ENCODE peak calls at places on chromosomes 4 and X, in ten cellular contexts. P, D, V, E, Y, F, O, J, W and I are unnamed samples.

GRCh38 chr4:39526283-39526682 is 956 bp downstream of the UGDH start:
- DNase-seq in P (peak), D (no peak), V (no peak), E (no peak), Y (no peak), F (peak), O (no peak), J (no peak), W (no peak), I (no peak)

GRCh38 chr4:96486563-96486962 is 646.7 kb downstream of the PDHA2 start:
- DNase-seq in P (no peak), D (no peak), V (no peak), E (no peak), Y (no peak), F (no peak), O (no peak), J (no peak), W (no peak), I (no peak)

GRCh38 chrX:139734996-139735395 is 27.0 kb upstream of the MCF2 start:
- DNase-seq in P (no peak), D (no peak), V (no peak), E (no peak), Y (peak), F (no peak), O (no peak), J (no peak), W (no peak), I (no peak)

GRCh38 chrX:16516473-16516872 is 133.5 kb upstream of the S100G start:
- DNase-seq in P (no peak), D (no peak), V (no peak), E (no peak), Y (no peak), F (no peak), O (no peak), J (no peak), W (no peak), I (no peak)

GRCh38 chr4:114495471-114495928 is 103.1 kb upstream of the UGT8 start:
- DNase-seq in P (no peak), D (no peak), V (peak), E (no peak), Y (no peak), F (no peak), O (no peak), J (no peak), W (no peak), I (no peak)

GRCh38 chr4:24849662-24850280 is 54.4 kb downstream of the SOD3 start:
- DNase-seq in P (no peak), D (no peak), V (no peak), E (no peak), Y (no peak), F (no peak), O (no peak), J (no peak), W (no peak), I (no peak)

GRCh38 chr4:3010998-3011397 is 47.6 kb downstream of the GRK4 start:
- DNase-seq in P (no peak), D (peak), V (no peak), E (no peak), Y (peak), F (no peak), O (no peak), J (no peak), W (no peak), I (no peak)

GRCh38 chr4:20022471-20022870 is 229.2 kb upstream of the SLIT2 start:
- DNase-seq in P (no peak), D (no peak), V (no peak), E (no peak), Y (no peak), F (no peak), O (no peak), J (no peak), W (no peak), I (no peak)

GRCh38 chr4:124887738-124888137 is 175.2 kb upstream of the ANKRD50 start:
- DNase-seq in P (no peak), D (no peak), V (no peak), E (no peak), Y (no peak), F (no peak), O (no peak), J (no peak), W (no peak), I (no peak)

GRCh38 chr4:125639182-125639621 is 324.4 kb downstream of the FAT4 start:
- DNase-seq in P (no peak), D (no peak), V (peak), E (no peak), Y (no peak), F (no peak), O (no peak), J (no peak), W (no peak), I (no peak)

GRCh38 chr4:136336479-136336878 is 1195.8 kb downstream of the PCDH18 start:
- DNase-seq in P (no peak), D (no peak), V (no peak), E (no peak), Y (no peak), F (no peak), O (no peak), J (no peak), W (no peak), I (no peak)

GRCh38 chr4:98674404-98675173 is 16.2 kb upstream of the TSPAN5 start:
- DNase-seq in P (no peak), D (no peak), V (no peak), E (no peak), Y (no peak), F (no peak), O (no peak), J (no peak), W (no peak), I (no peak)

GRCh38 chr4:151361966-151362365 is 36.6 kb upstream of the SH3D19 start:
- DNase-seq in P (no peak), D (no peak), V (no peak), E (no peak), Y (no peak), F (no peak), O (no peak), J (no peak), W (no peak), I (no peak)

GRCh38 chrX:153055827-153056748 is at the start of gene PNMA3:
- DNase-seq in P (no peak), D (no peak), V (peak), E (no peak), Y (no peak), F (no peak), O (no peak), J (no peak), W (no peak), I (no peak)

GRCh38 chr4:109658871-109659410 is 44.3 kb downstream of the CASP6 start:
- DNase-seq in P (no peak), D (no peak), V (no peak), E (no peak), Y (no peak), F (no peak), O (no peak), J (no peak), W (no peak), I (no peak)